ENCODE peak calls at places on chromosomes 1 and 21, in five cellular contexts. S is H9, V is neuronal stem cell, L is mesendoderm, R is mesenchymal stem cell. P is an unnamed sample.

GRCh38 chr1:157359309-157360020 is 192.8 kb downstream of the FCRL5 start:
- DNase-seq in S (no peak), V (no peak), L (no peak), R (no peak), P (no peak)

GRCh38 chr1:186325239-186325638 is 49.8 kb downstream of the TPR start:
- DNase-seq in S (no peak), V (no peak), L (peak; percentile 23), R (peak; percentile 34), P (no peak)

GRCh38 chr1:207825719-207826556 is 74.1 kb downstream of the CD46 start:
- DNase-seq in S (no peak), V (no peak), L (no peak), R (peak; percentile 88), P (no peak)

GRCh38 chr1:191615422-191615821 is 542.8 kb upstream of the RGS18 start:
- DNase-seq in S (no peak), V (no peak), L (no peak), R (no peak), P (no peak)

GRCh38 chr1:36306210-36306901 is at the start of gene SH3D21:
- DNase-seq in S (peak; percentile 94), V (peak; percentile 59), L (peak; percentile 83), R (peak; percentile 46), P (peak; percentile 65)

GRCh38 chr1:67194209-67194863 is 28.1 kb downstream of the IL23R start:
- DNase-seq in S (no peak), V (no peak), L (peak; percentile 16), R (no peak), P (no peak)

GRCh38 chr1:21022279-21023040 is 154.2 kb downstream of the EIF4G3 start:
- DNase-seq in S (no peak), V (no peak), L (peak; percentile 52), R (peak; percentile 100), P (no peak)

GRCh38 chr1:10225573-10225972 is 15.2 kb downstream of the KIF1B start:
- DNase-seq in S (no peak), V (no peak), L (no peak), R (no peak), P (no peak)

GRCh38 chr1:119729044-119729443 is 17.3 kb downstream of the PHGDH start:
- DNase-seq in S (no peak), V (no peak), L (no peak), R (no peak), P (no peak)

GRCh38 chr1:46062651-46063319 is 69.6 kb downstream of the PIK3R3 start:
- DNase-seq in S (no peak), V (no peak), L (no peak), R (peak; percentile 53), P (no peak)

GRCh38 chr1:219963432-219963831 is 35.1 kb upstream of the SLC30A10 start:
- DNase-seq in S (no peak), V (no peak), L (no peak), R (no peak), P (no peak)

GRCh38 chr1:62076286-62076685 is 118.4 kb upstream of the L1TD1 start:
- DNase-seq in S (no peak), V (no peak), L (no peak), R (peak; percentile 71), P (no peak)

GRCh38 chr1:11339346-11340247 is 66.6 kb downstream of the UBIAD1 start:
- DNase-seq in S (peak; percentile 52), V (peak; percentile 26), L (no peak), R (no peak), P (no peak)

GRCh38 chr1:240706150-240706904 is 94.4 kb upstream of the GREM2 start:
- DNase-seq in S (no peak), V (no peak), L (no peak), R (no peak), P (no peak)

GRCh38 chr1:180247061-180247460 is 17.0 kb downstream of the LHX4 start:
- DNase-seq in S (no peak), V (no peak), L (no peak), R (no peak), P (no peak)

GRCh38 chr1:204723131-204723787 is 37.7 kb upstream of the LRRN2 start:
- DNase-seq in S (peak; percentile 15), V (no peak), L (no peak), R (no peak), P (no peak)

GRCh38 chr1:64019818-64020217 is 183.6 kb upstream of the UBE2U start:
- DNase-seq in S (no peak), V (no peak), L (peak; percentile 18), R (peak; percentile 83), P (no peak)

GRCh38 chr1:44389437-44389836 is 15.6 kb upstream of the RNF220 start:
- DNase-seq in S (no peak), V (no peak), L (no peak), R (no peak), P (no peak)

GRCh38 chr1:39711359-39712340 is 20.4 kb upstream of the HPCAL4 start:
- DNase-seq in S (peak; percentile 76), V (no peak), L (peak; percentile 82), R (no peak), P (no peak)

GRCh38 chr1:237817277-237817676 is 73.4 kb downstream of the ZP4 start:
- DNase-seq in S (no peak), V (no peak), L (no peak), R (no peak), P (no peak)

GRCh38 chr1:178970184-178970583 is 55.5 kb upstream of the FAM20B start:
- DNase-seq in S (no peak), V (no peak), L (no peak), R (no peak), P (no peak)

GRCh38 chr1:109877776-109878175 is 32.9 kb upstream of the CSF1 start:
- DNase-seq in S (no peak), V (no peak), L (no peak), R (no peak), P (no peak)

GRCh38 chr1:154478639-154479038 is 23.4 kb upstream of the TDRD10 start:
- DNase-seq in S (no peak), V (no peak), L (no peak), R (peak; percentile 13), P (no peak)

GRCh38 chr1:113677250-113678158 is 81.8 kb downstream of the PHTF1 start:
- DNase-seq in S (no peak), V (peak; percentile 31), L (peak; percentile 53), R (peak; percentile 65), P (no peak)

GRCh38 chr1:154951901-154952657 is 3.8 kb downstream of the PBXIP1 start:
- DNase-seq in S (no peak), V (no peak), L (no peak), R (no peak), P (no peak)

GRCh38 chr1:161706116-161706482 is 930 bp upstream of the FCRLA start:
- DNase-seq in S (no peak), V (no peak), L (no peak), R (no peak), P (no peak)

GRCh38 chr1:65069186-65069585 is 78.8 kb upstream of the AK4 start:
- DNase-seq in S (no peak), V (no peak), L (no peak), R (no peak), P (no peak)

GRCh38 chr1:14804626-14805025 is 206.1 kb downstream of the KAZN start:
- DNase-seq in S (peak; percentile 54), V (no peak), L (peak; percentile 65), R (no peak), P (peak; percentile 19)

GRCh38 chr1:235601087-235601486 is 48.5 kb downstream of the GNG4 start:
- DNase-seq in S (peak; percentile 57), V (no peak), L (peak; percentile 41), R (no peak), P (peak; percentile 68)

GRCh38 chr1:11069233-11069950 is 9.6 kb upstream of the SRM start:
- DNase-seq in S (no peak), V (no peak), L (no peak), R (no peak), P (no peak)

GRCh38 chr1:178183796-178184195 is 89.9 kb downstream of the RASAL2 start:
- DNase-seq in S (no peak), V (no peak), L (no peak), R (no peak), P (no peak)

GRCh38 chr1:196609114-196609737 is 986 bp upstream of the KCNT2 start:
- DNase-seq in S (peak; percentile 75), V (no peak), L (peak; percentile 93), R (no peak), P (no peak)

GRCh38 chr1:89065077-89065868 is at the start of gene GBP1:
- DNase-seq in S (no peak), V (no peak), L (no peak), R (peak; percentile 91), P (no peak)

GRCh38 chr1:23909412-23909811 is 3.8 kb downstream of the CNR2 start:
- DNase-seq in S (no peak), V (no peak), L (no peak), R (no peak), P (no peak)

GRCh38 chr1:178587975-178588374 is 75.1 kb downstream of the TEX35 start:
- DNase-seq in S (no peak), V (no peak), L (no peak), R (no peak), P (no peak)

DNA sequence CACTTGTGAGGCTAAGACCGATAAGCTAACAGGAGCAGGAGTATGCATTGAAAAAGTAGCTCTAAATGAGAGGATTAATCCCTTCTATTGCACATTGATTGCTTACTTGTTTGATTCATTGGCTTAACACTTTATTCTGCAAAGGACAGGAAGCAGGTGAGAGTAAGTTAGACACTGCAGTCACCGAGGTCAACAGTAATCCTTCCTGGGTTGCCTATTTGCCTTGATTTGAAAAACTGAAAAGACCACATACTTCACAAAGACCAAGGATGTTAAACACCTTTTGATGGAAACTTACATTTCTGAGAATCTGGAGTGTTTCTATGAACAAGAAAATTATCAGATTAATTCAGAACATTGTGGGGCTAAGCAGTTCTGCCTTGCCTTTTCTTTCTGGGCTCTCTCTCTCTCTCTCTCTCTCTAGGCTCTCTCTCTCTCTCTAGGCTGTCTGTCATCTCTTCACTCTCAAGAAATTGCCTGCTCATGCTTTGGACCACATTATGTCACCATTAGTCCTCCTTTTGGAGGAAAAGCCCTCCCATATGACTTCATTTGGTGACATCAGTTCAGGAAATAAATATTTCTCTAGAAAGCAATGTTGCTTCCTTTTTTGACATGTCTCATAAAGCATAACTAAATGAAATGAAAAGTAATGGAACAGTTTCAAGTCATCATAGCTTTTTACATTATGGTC is 103.8 kb downstream of the TNFSF18 start:
- DNase-seq in S (no peak), V (no peak), L (no peak), R (peak; percentile 77), P (no peak)
- H2BK5ac ChIP-seq in S (no peak overlapping the region), V (no peak overlapping the region), L (no peak overlapping the region), R (no peak overlapping the region), P (no peak overlapping the region)

GRCh38 chr1:162997499-162998285 is 71.5 kb upstream of the RGS4 start:
- DNase-seq in S (no peak), V (no peak), L (no peak), R (peak; percentile 29), P (no peak)
- H2BK5ac ChIP-seq in S (no peak overlapping the region), V (no peak overlapping the region), L (no peak overlapping the region), R (no peak overlapping the region), P (no peak overlapping the region)

DNA sequence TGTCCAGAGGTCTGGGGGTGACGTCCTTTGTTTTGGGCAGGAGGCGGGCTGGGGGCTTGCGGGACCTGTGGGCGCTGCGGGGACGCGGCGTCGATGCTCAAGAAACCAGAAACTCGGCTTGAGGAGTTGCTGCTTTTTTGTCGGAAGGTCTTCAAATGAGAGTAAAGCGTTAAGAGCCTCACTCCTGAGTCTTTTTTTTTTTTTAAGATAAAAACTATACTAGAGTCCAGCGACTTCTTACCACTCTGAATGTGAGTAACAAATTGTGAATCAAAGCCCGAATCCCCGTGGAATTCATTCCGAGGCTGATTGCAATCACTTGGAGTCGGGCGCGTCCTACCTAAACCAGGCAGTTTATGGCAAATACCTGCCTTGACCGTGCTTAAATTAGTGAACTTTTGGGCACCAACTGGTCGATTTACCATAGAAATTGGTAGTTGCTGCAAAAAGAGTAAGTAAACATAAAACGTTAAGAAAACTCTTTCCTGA is 583 bp downstream of the GPSM2 start:
- DNase-seq in S (no peak), V (peak; percentile 8), L (peak; percentile 44), R (peak; percentile 53), P (no peak)
- H2BK5ac ChIP-seq in S (no peak overlapping the region), V (peak overlapping the region; percentile 62), L (no peak overlapping the region), R (no peak overlapping the region), P (peak overlapping the region; percentile 22)

GRCh38 chr21:34874689-34875513 is 174.2 kb downstream of the RUNX1 start:
- DNase-seq in S (no peak), V (no peak), L (no peak), R (peak; percentile 51), P (no peak)
- H2BK5ac ChIP-seq in S (no peak overlapping the region), V (no peak overlapping the region), L (no peak overlapping the region), R (no peak overlapping the region), P (no peak overlapping the region)